ENCODE peak calls at places on chromosomes 16 and 17, in seven cellular contexts. L is HAP-1; Y is HFF-Myc; N is renal cortical epithelial cell; A is epithelial cell of esophagus; X is cardiac muscle cell; Q is stimulated activated CD4-positive, alpha-beta T cell treated with anti-CD3 and anti-CD28 coated beads, TNF-alpha, amount 100 ng/mL, for 24 hours. D is an unnamed sample.
A peak's percentile ranks its signal among the peaks of the same experiment; 100 is the strongest.

GRCh38 chr16:31355701-31356100 is 725 bp downstream of the ITGAX start:
- DNase-seq in X (no peak), Q (no peak), A (no peak), N (no peak), Y (no peak), L (no peak), D (no peak)

GRCh38 chr17:63609820-63610573 is 9.3 kb downstream of the TACO1 start:
- DNase-seq in N (no peak), A (no peak), X (no peak), Y (no peak), Q (no peak), L (no peak), D (no peak)

GRCh38 chr17:43789482-43789881 is 9.2 kb downstream of the CFAP97D1 start:
- DNase-seq in L (no peak), Q (no peak), X (no peak), N (no peak), A (no peak), Y (no peak), D (no peak)

GRCh38 chr17:59332890-59333377 is 1.5 kb downstream of the YPEL2 start:
- DNase-seq in X (no peak), A (peak; percentile 32), Q (no peak), Y (no peak), N (peak; percentile 70), L (no peak), D (no peak)

GRCh38 chr16:24396350-24397271 is 140.5 kb downstream of the CACNG3 start:
- DNase-seq in L (no peak), N (no peak), Y (no peak), Q (no peak), X (peak; percentile 12), A (no peak), D (no peak)

GRCh38 chr17:998111-998510 is 1.2 kb downstream of the TIMM22 start:
- DNase-seq in Y (no peak), N (no peak), L (no peak), A (no peak), X (no peak), Q (no peak), D (no peak)

GRCh38 chr16:13919330-13919682 is 648 bp upstream of the ERCC4 start:
- DNase-seq in X (peak; percentile 55), L (peak; percentile 46), N (peak; percentile 64), Y (peak; percentile 20), A (peak; percentile 52), Q (no peak), D (no peak)

GRCh38 chr17:28230011-28230410 is 89.0 kb upstream of the TMEM97 start:
- DNase-seq in Y (no peak), Q (no peak), X (no peak), A (no peak), L (no peak), N (peak; percentile 35), D (no peak)

GRCh38 chr16:1150511-1150982 is 2.4 kb upstream of the CACNA1H start:
- DNase-seq in N (no peak), X (no peak), L (peak; percentile 74), A (no peak), Y (peak; percentile 37), Q (no peak), D (peak; percentile 40)

GRCh38 chr16:52254753-52255152 is 292.2 kb downstream of the TOX3 start:
- DNase-seq in L (no peak), X (no peak), Q (no peak), Y (no peak), N (peak; percentile 84), A (peak; percentile 42), D (no peak)

GRCh38 chr16:53948734-53949430 is 244.9 kb downstream of the FTO start:
- DNase-seq in A (no peak), N (no peak), Y (no peak), L (no peak), Q (no peak), X (no peak), D (no peak)

GRCh38 chr16:88066234-88066633 is 115.0 kb downstream of the BANP start:
- DNase-seq in N (no peak), L (no peak), Y (no peak), Q (no peak), A (no peak), X (no peak), D (no peak)

GRCh38 chr17:48457080-48457836 is 27.2 kb upstream of the SKAP1 start:
- DNase-seq in X (peak; percentile 80), Y (no peak), N (peak; percentile 43), A (peak; percentile 62), L (peak; percentile 76), Q (peak; percentile 61), D (peak; percentile 32)

GRCh38 chr17:29906969-29907368 is 23.1 kb downstream of the SSH2 start:
- DNase-seq in N (no peak), L (no peak), Y (no peak), A (no peak), X (no peak), Q (no peak), D (no peak)

GRCh38 chr17:28406478-28406824 is 439 bp upstream of the SLC46A1 start:
- DNase-seq in X (no peak), L (no peak), Y (no peak), N (no peak), A (no peak), Q (no peak), D (peak; percentile 58)

GRCh38 chr17:72104863-72105234 is 16.0 kb upstream of the SOX9 start:
- DNase-seq in Y (no peak), A (peak; percentile 87), L (no peak), Q (no peak), X (no peak), N (no peak), D (no peak)